ENCODE peak calls at places on chromosomes 7 and 10, in nine cellular contexts. One of them, this sample, is unnamed.

GRCh38 chr10:102675151-102675886 is 31.0 kb downstream of the TRIM8 start:
- DNase-seq in activated naive CD4-positive, alpha-beta T cell: no peak
- DNase-seq in GM13977: peak
- DNase-seq in MV-4-11: no peak
- DNase-seq in fibroblast of the aortic adventitia: no peak
- DNase-seq in dorsolateral prefrontal cortex: no peak
- DNase-seq in AG09309: no peak
- DNase-seq in EH: no peak
- DNase-seq in mesendoderm: no peak
- DNase-seq in this sample: no peak

GRCh38 chr7:31133497-31133896 is 81.4 kb downstream of the ADCYAP1R1 start:
- DNase-seq in activated naive CD4-positive, alpha-beta T cell: no peak
- DNase-seq in GM13977: no peak
- DNase-seq in MV-4-11: no peak
- DNase-seq in fibroblast of the aortic adventitia: no peak
- DNase-seq in dorsolateral prefrontal cortex: no peak
- DNase-seq in AG09309: no peak
- DNase-seq in EH: no peak
- DNase-seq in mesendoderm: peak
- DNase-seq in this sample: no peak

GRCh38 chr7:44217133-44217714 is 16.4 kb downstream of the YKT6 start:
- DNase-seq in activated naive CD4-positive, alpha-beta T cell: no peak
- DNase-seq in GM13977: no peak
- DNase-seq in MV-4-11: no peak
- DNase-seq in fibroblast of the aortic adventitia: no peak
- DNase-seq in dorsolateral prefrontal cortex: no peak
- DNase-seq in AG09309: no peak
- DNase-seq in EH: no peak
- DNase-seq in mesendoderm: no peak
- DNase-seq in this sample: no peak

GRCh38 chr7:158646766-158647474 is 57.7 kb downstream of the NCAPG2 start:
- DNase-seq in activated naive CD4-positive, alpha-beta T cell: no peak
- DNase-seq in GM13977: no peak
- DNase-seq in MV-4-11: no peak
- DNase-seq in fibroblast of the aortic adventitia: no peak
- DNase-seq in dorsolateral prefrontal cortex: no peak
- DNase-seq in AG09309: no peak
- DNase-seq in EH: no peak
- DNase-seq in mesendoderm: peak
- DNase-seq in this sample: no peak

GRCh38 chr10:17533731-17534130 is 79.3 kb upstream of the ST8SIA6 start:
- DNase-seq in activated naive CD4-positive, alpha-beta T cell: no peak
- DNase-seq in GM13977: no peak
- DNase-seq in MV-4-11: no peak
- DNase-seq in fibroblast of the aortic adventitia: peak
- DNase-seq in dorsolateral prefrontal cortex: no peak
- DNase-seq in AG09309: no peak
- DNase-seq in EH: no peak
- DNase-seq in mesendoderm: no peak
- DNase-seq in this sample: no peak

GRCh38 chr7:6448943-6449543 is 1.3 kb upstream of the DAGLB start:
- DNase-seq in activated naive CD4-positive, alpha-beta T cell: no peak
- DNase-seq in GM13977: no peak
- DNase-seq in MV-4-11: no peak
- DNase-seq in fibroblast of the aortic adventitia: no peak
- DNase-seq in dorsolateral prefrontal cortex: no peak
- DNase-seq in AG09309: no peak
- DNase-seq in EH: no peak
- DNase-seq in mesendoderm: no peak
- DNase-seq in this sample: no peak

GRCh38 chr7:39661960-39662359 is 38.6 kb downstream of the RALA start:
- DNase-seq in activated naive CD4-positive, alpha-beta T cell: no peak
- DNase-seq in GM13977: no peak
- DNase-seq in MV-4-11: no peak
- DNase-seq in fibroblast of the aortic adventitia: no peak
- DNase-seq in dorsolateral prefrontal cortex: no peak
- DNase-seq in AG09309: no peak
- DNase-seq in EH: no peak
- DNase-seq in mesendoderm: no peak
- DNase-seq in this sample: no peak

GRCh38 chr10:75335191-75335590 is 66.4 kb downstream of the ZNF503 start:
- DNase-seq in activated naive CD4-positive, alpha-beta T cell: no peak
- DNase-seq in GM13977: no peak
- DNase-seq in MV-4-11: no peak
- DNase-seq in fibroblast of the aortic adventitia: peak
- DNase-seq in dorsolateral prefrontal cortex: no peak
- DNase-seq in AG09309: no peak
- DNase-seq in EH: peak
- DNase-seq in mesendoderm: no peak
- DNase-seq in this sample: no peak